ENCODE peak calls at places on chromosomes 6 and 20, in six cellular contexts. V, Z, D, O, I and C are unnamed samples.

GRCh38 chr20:21521596-21522478 is 8.0 kb upstream of the NKX2-2 start:
- ATAC-seq in V (no peak), Z (no peak), D (peak; percentile 10), O (no peak), I (no peak), C (no peak)

GRCh38 chr6:109894181-109894580 is 83.9 kb upstream of the GPR6 start:
- ATAC-seq in V (no peak), Z (no peak), D (peak; percentile 39), O (no peak), I (no peak), C (no peak)

GRCh38 chr6:156622185-156622584 is 155.0 kb upstream of the ARID1B start:
- ATAC-seq in V (no peak), Z (no peak), D (no peak), O (no peak), I (no peak), C (no peak)

GRCh38 chr6:20401403-20402180 is at the start of gene E2F3:
- ATAC-seq in V (peak; percentile 96), Z (peak; percentile 88), D (peak; percentile 93), O (peak; percentile 92), I (peak; percentile 94), C (peak; percentile 99)

GRCh38 chr6:90397929-90398674 is 101.5 kb upstream of the BACH2 start:
- ATAC-seq in V (peak; percentile 47), Z (peak; percentile 84), D (peak; percentile 63), O (peak; percentile 93), I (no peak), C (no peak)

GRCh38 chr6:6494677-6495076 is 93.8 kb upstream of the LY86 start:
- ATAC-seq in V (peak; percentile 61), Z (peak; percentile 42), D (peak; percentile 77), O (no peak), I (no peak), C (no peak)

GRCh38 chr6:21522773-21523490 is 70.6 kb upstream of the SOX4 start:
- ATAC-seq in V (peak; percentile 59), Z (peak; percentile 78), D (peak; percentile 58), O (no peak), I (no peak), C (no peak)

GRCh38 chr6:61562098-61562497 is 723.9 kb downstream of the KHDRBS2 start:
- ATAC-seq in V (no peak), Z (no peak), D (no peak), O (no peak), I (no peak), C (no peak)

GRCh38 chr6:14729186-14729871 is 516.5 kb upstream of the JARID2 start:
- ATAC-seq in V (no peak), Z (no peak), D (no peak), O (no peak), I (no peak), C (no peak)

GRCh38 chr20:45094864-45095574 is 5.9 kb downstream of the KCNS1 start:
- ATAC-seq in V (no peak), Z (no peak), D (no peak), O (no peak), I (no peak), C (no peak)

GRCh38 chr6:78831492-78831891 is 35.9 kb upstream of the IRAK1BP1 start:
- ATAC-seq in V (peak; percentile 95), Z (no peak), D (peak; percentile 47), O (no peak), I (no peak), C (no peak)

GRCh38 chr20:41599699-41600104 is 18.5 kb downstream of the CHD6 start:
- ATAC-seq in V (no peak), Z (no peak), D (no peak), O (no peak), I (no peak), C (no peak)
- H3K9me3 ChIP-seq in V (no peaks in the 10 kb centered on the region), Z (peaks cover 33% of the 10 kb centered on the region), D (peaks cover 50% of the 10 kb centered on the region), O (peaks cover 73% of the 10 kb centered on the region), I (peaks cover 43% of the 10 kb centered on the region), C (no peaks in the 10 kb centered on the region)

GRCh38 chr6:32244270-32244669 is 20.4 kb upstream of the NOTCH4 start:
- ATAC-seq in V (peak; percentile 87), Z (no peak), D (peak; percentile 46), O (no peak), I (peak; percentile 70), C (peak; percentile 88)
- H3K27ac ChIP-seq in V (peak overlapping the region; percentile 68), Z (no peak overlapping the region), D (peak overlapping the region; percentile 72), O (no peak overlapping the region), I (no peak overlapping the region), C (no peak overlapping the region)

GRCh38 chr20:19349879-19350278 is 137.4 kb downstream of the SLC24A3 start:
- ATAC-seq in V (no peak), Z (no peak), D (no peak), O (no peak), I (peak; percentile 48), C (no peak)

GRCh38 chr20:19351542-19351941 is 139.1 kb downstream of the SLC24A3 start:
- ATAC-seq in V (no peak), Z (no peak), D (no peak), O (no peak), I (no peak), C (no peak)

GRCh38 chr20:19354950-19355349 is 142.5 kb downstream of the SLC24A3 start:
- ATAC-seq in V (no peak), Z (no peak), D (no peak), O (no peak), I (no peak), C (no peak)
- H3K9me3 ChIP-seq in V (no peaks in the 10 kb centered on the region), Z (no peaks in the 10 kb centered on the region), D (no peaks in the 10 kb centered on the region), O (no peaks in the 10 kb centered on the region), I (no peaks in the 10 kb centered on the region), C (no peaks in the 10 kb centered on the region)

DNA sequence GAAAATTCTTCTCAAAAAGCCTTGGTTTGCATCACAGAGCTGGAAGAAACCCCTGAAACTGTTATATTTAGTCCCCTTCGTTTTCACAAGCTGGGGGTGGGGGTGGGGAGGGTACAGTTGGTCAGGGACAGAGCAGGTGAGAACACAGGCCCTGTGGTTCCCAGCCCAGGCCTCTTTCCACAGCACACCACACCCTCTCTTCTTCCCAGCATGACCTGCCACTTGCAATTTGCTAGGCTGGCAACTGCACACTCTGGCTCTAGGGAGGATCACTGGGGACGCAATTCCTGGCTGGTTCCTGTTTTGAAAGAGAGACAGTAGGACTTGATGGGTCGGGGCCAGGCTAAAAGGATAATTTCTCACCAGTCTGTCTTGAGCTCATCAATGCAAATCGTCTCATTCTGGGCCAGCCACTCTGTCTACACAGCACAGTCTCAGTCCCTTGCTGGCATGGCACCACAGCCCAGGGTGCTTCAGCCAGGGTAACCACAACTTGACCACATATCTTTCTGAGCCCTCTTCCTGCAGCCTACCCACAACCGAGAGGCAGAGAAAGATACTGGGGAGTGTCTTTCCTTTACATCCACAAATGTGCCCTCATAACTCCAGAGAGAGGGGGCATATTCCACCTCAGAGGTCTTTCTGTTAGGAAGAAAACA is 41.6 kb upstream of the EMILIN3 start:
- ATAC-seq in V (no peak), Z (no peak), D (no peak), O (no peak), I (peak; percentile 39), C (no peak)
- H3K27ac ChIP-seq in V (no peak overlapping the region), Z (no peak overlapping the region), D (no peak overlapping the region), O (no peak overlapping the region), I (peak overlapping the region; percentile 68), C (peak overlapping the region; percentile 11)

GRCh38 chr20:22684072-22684762 is 99.8 kb upstream of the FOXA2 start:
- ATAC-seq in V (peak; percentile 80), Z (peak; percentile 94), D (peak; percentile 81), O (no peak), I (peak; percentile 83), C (peak; percentile 58)

GRCh38 chr20:22687676-22688360 is 103.4 kb upstream of the FOXA2 start:
- ATAC-seq in V (no peak), Z (no peak), D (no peak), O (no peak), I (no peak), C (no peak)

GRCh38 chr20:22682381-22682780 is 98.0 kb upstream of the FOXA2 start:
- ATAC-seq in V (no peak), Z (no peak), D (no peak), O (no peak), I (no peak), C (no peak)

GRCh38 chr20:22686097-22686496 is 101.7 kb upstream of the FOXA2 start:
- ATAC-seq in V (peak; percentile 83), Z (peak; percentile 79), D (peak; percentile 69), O (no peak), I (peak; percentile 45), C (peak; percentile 23)

DNA sequence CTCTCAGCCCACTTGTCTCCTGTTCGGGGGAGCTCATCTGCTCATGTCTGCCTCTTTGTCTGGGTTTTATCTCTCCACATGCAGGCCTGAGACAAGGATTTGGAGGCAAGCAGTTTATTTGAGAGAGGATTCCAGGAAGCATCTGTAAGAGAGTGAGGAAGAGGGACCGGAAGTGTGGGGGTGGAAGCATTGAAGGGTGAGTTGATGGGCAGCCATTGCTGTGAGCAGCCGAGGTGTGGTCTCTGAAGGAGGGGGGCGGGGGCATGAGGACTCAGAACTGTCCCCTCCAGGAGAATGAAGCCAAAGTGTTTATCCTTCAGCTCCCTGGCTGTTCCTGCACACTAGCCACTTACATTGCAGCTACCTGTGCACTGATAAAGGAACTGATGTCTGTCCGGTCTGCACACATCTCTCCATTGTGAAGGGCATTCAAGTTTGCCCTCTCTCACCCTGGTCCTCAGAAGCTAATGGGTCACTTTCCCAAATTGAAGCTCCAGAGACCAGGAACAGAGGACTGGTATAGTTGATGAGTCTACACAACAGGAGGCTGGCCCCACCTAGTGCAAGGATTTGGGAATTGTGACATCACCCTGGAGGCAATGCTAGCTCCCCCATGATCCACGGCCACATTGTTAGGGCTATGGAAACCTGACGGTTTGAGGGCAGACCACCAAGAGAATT is 100.5 kb upstream of the FOXA2 start:
- ATAC-seq in V (peak; percentile 23), Z (no peak), D (no peak), O (no peak), I (no peak), C (no peak)
- H3K9me3 ChIP-seq in V (no peaks in the 10 kb centered on the region), Z (no peaks in the 10 kb centered on the region), D (no peaks in the 10 kb centered on the region), O (no peaks in the 10 kb centered on the region), I (no peaks in the 10 kb centered on the region), C (no peaks in the 10 kb centered on the region)